ENCODE peak calls at places on chromosomes 13 and 19, in five cellular contexts. B, Z, L, W and U are unnamed samples.

GRCh38 chr19:4431808-4432674 is 25.6 kb downstream of the UBXN6 start:
- DNase-seq in B (no peak), Z (no peak), L (peak; percentile 44), W (no peak), U (no peak)

GRCh38 chr19:34844254-34844653 is 71.2 kb upstream of the ZNF599 start:
- DNase-seq in B (no peak), Z (no peak), L (no peak), W (no peak), U (no peak)

GRCh38 chr13:33665776-33666175 is 152.2 kb upstream of the RFC3 start:
- DNase-seq in B (no peak), Z (no peak), L (no peak), W (no peak), U (no peak)

GRCh38 chr13:72146816-72147215 is 279.8 kb upstream of the DACH1 start:
- DNase-seq in B (no peak), Z (no peak), L (no peak), W (no peak), U (no peak)

GRCh38 chr13:34416833-34417425 is 525.1 kb upstream of the NBEA start:
- DNase-seq in B (peak; percentile 88), Z (no peak), L (no peak), W (peak; percentile 40), U (no peak)

GRCh38 chr13:40402931-40403412 is 263.5 kb downstream of the FOXO1 start:
- DNase-seq in B (peak; percentile 72), Z (peak; percentile 46), L (no peak), W (peak; percentile 78), U (peak; percentile 69)

GRCh38 chr19:13623686-13624405 is 117.6 kb upstream of the CACNA1A start:
- DNase-seq in B (peak; percentile 19), Z (no peak), L (no peak), W (no peak), U (no peak)

GRCh38 chr13:77779461-77780272 is 82.2 kb downstream of the SLAIN1 start:
- DNase-seq in B (peak; percentile 76), Z (peak; percentile 84), L (no peak), W (peak; percentile 85), U (peak; percentile 66)

GRCh38 chr13:61575941-61576340 is 160.3 kb upstream of the PCDH20 start:
- DNase-seq in B (no peak), Z (no peak), L (no peak), W (no peak), U (no peak)

GRCh38 chr13:31043891-31044657 is 111.6 kb downstream of the TEX26 start:
- DNase-seq in B (peak; percentile 87), Z (peak; percentile 87), L (peak; percentile 72), W (peak; percentile 68), U (peak; percentile 72)

GRCh38 chr19:51339687-51340656 is 2.0 kb downstream of the VSIG10L start:
- DNase-seq in B (peak; percentile 99), Z (peak; percentile 95), L (peak; percentile 86), W (peak; percentile 87), U (peak; percentile 91)

GRCh38 chr19:30085394-30085793 is 143.4 kb downstream of the URI1 start:
- DNase-seq in B (no peak), Z (peak; percentile 35), L (no peak), W (no peak), U (no peak)

GRCh38 chr19:5621945-5622464 is 571 bp downstream of the SAFB2 start:
- DNase-seq in B (peak; percentile 60), Z (peak; percentile 14), L (no peak), W (no peak), U (no peak)

GRCh38 chr13:33279898-33280549 is 5.5 kb downstream of the STARD13 start:
- DNase-seq in B (peak; percentile 87), Z (peak; percentile 53), L (no peak), W (peak; percentile 99), U (peak; percentile 87)

GRCh38 chr19:39409886-39410619 is 2.4 kb upstream of the PLEKHG2 start:
- DNase-seq in B (peak; percentile 81), Z (no peak), L (no peak), W (peak; percentile 59), U (no peak)

GRCh38 chr13:98349731-98350305 is 172.7 kb upstream of the RNF113B start:
- DNase-seq in B (no peak), Z (peak; percentile 10), L (no peak), W (no peak), U (no peak)

GRCh38 chr19:47848425-47848824 is 10.6 kb upstream of the TPRX2 start:
- DNase-seq in B (no peak), Z (no peak), L (no peak), W (no peak), U (no peak)

GRCh38 chr19:8340341-8341096 is 2.5 kb downstream of the KANK3 start:
- DNase-seq in B (no peak), Z (no peak), L (no peak), W (no peak), U (no peak)

GRCh38 chr13:110576736-110577476 is 15.4 kb upstream of the RAB20 start:
- DNase-seq in B (no peak), Z (no peak), L (no peak), W (no peak), U (no peak)

GRCh38 chr13:40130871-40131636 is 475.6 kb downstream of the COG6 start:
- DNase-seq in B (peak; percentile 61), Z (peak; percentile 55), L (no peak), W (peak; percentile 81), U (peak; percentile 70)

GRCh38 chr13:50518791-50519201 is 324.7 kb downstream of the DLEU7 start:
- DNase-seq in B (no peak), Z (peak; percentile 16), L (no peak), W (no peak), U (peak; percentile 77)

GRCh38 chr13:42036711-42037110 is 11.7 kb upstream of the DGKH start:
- DNase-seq in B (no peak), Z (no peak), L (no peak), W (no peak), U (no peak)

GRCh38 chr19:40443930-40444180 is 280 bp downstream of the SERTAD3 start:
- DNase-seq in B (no peak), Z (no peak), L (no peak), W (no peak), U (no peak)